ENCODE peak calls at places on chromosomes 4 and X, in nine cellular contexts. B is tibial nerve; P is upper lobe of right lung; A is GM23338; G is fibroblast of lung; V is CD4-positive, CD25-positive, alpha-beta regulatory T cell; F is transverse colon; H is lower lobe of right lung; L is neuronal stem cell. M is an unnamed sample. For H3K4me1, the result is how much of the 10 kb centered on the place peaks cover.

GRCh38 chr4:19130836-19131235 is 1109.3 kb upstream of the LCORL start:
- DNase-seq in B (no peak), P (no peak), A (no peak), G (peak), V (no peak), F (no peak), H (no peak), L (no peak), M (no peak)

GRCh38 chr4:22384154-22384553 is 131.7 kb downstream of the ADGRA3 start:
- DNase-seq in B (no peak), P (no peak), A (no peak), G (no peak), V (no peak), F (no peak), H (no peak), L (no peak), M (no peak)

GRCh38 chrX:137227164-137227563 is 193.4 kb upstream of the GPR101 start:
- DNase-seq in B (no peak), P (no peak), A (no peak), G (no peak), V (no peak), F (no peak), H (no peak), L (no peak), M (no peak)

GRCh38 chrX:11465648-11466411 is 172.6 kb downstream of the AMELX start:
- DNase-seq in B (no peak), P (no peak), A (no peak), G (peak), V (no peak), F (no peak), H (no peak), L (no peak), M (no peak)

GRCh38 chr4:186190456-186191265 is 706 bp upstream of the CYP4V2 start:
- DNase-seq in B (peak), P (peak), A (peak), G (peak), V (peak), F (peak), H (no peak), L (no peak), M (no peak)

GRCh38 chrX:46836701-46837542 is at the start of gene RP2:
- DNase-seq in B (peak), P (peak), A (peak), G (peak), V (peak), F (peak), H (peak), L (peak), M (peak)

GRCh38 chr4:56658410-56659003 is 22.6 kb downstream of the HOPX start:
- DNase-seq in B (no peak), P (no peak), A (no peak), G (peak), V (no peak), F (no peak), H (no peak), L (no peak), M (no peak)

GRCh38 chrX:154096140-154097002 is 1.1 kb downstream of the MECP2 start:
- DNase-seq in B (no peak), P (peak), A (no peak), G (peak), V (peak), F (no peak), H (peak), L (no peak), M (no peak)

GRCh38 chr4:8665406-8666360 is 73.1 kb downstream of the CPZ start:
- DNase-seq in B (no peak), P (peak), A (no peak), G (peak), V (no peak), F (no peak), H (peak), L (no peak), M (no peak)

GRCh38 chr4:173807347-173807746 is 277.3 kb upstream of the HAND2 start:
- DNase-seq in B (peak), P (no peak), A (no peak), G (no peak), V (no peak), F (peak), H (no peak), L (no peak), M (no peak)

GRCh38 chr4:8307714-8308113 is 38.2 kb downstream of the HTRA3 start:
- DNase-seq in B (no peak), P (peak), A (no peak), G (no peak), V (no peak), F (no peak), H (peak), L (no peak), M (peak)

GRCh38 chrX:24996096-24996709 is 19.6 kb downstream of the ARX start:
- DNase-seq in B (no peak), P (no peak), A (no peak), G (no peak), V (no peak), F (no peak), H (no peak), L (no peak), M (no peak)

GRCh38 chr4:83266689-83267088 is 17.9 kb downstream of the COQ2 start:
- DNase-seq in B (no peak), P (no peak), A (no peak), G (peak), V (peak), F (no peak), H (no peak), L (no peak), M (no peak)

GRCh38 chrX:15437724-15438123 is 53.5 kb upstream of the VEGFD start:
- DNase-seq in B (peak), P (no peak), A (no peak), G (no peak), V (no peak), F (no peak), H (no peak), L (no peak), M (no peak)

GRCh38 chr4:123127218-123127617 is 204.8 kb upstream of the NUDT6 start:
- DNase-seq in B (no peak), P (no peak), A (no peak), G (peak), V (no peak), F (no peak), H (no peak), L (no peak), M (no peak)

GRCh38 chr4:103397527-103397926 is 199.4 kb upstream of the CENPE start:
- DNase-seq in B (no peak), P (no peak), A (no peak), G (no peak), V (no peak), F (no peak), H (no peak), L (no peak), M (no peak)

GRCh38 chr4:7439699-7440098 is 5.0 kb upstream of the PSAPL1 start:
- DNase-seq in B (no peak), P (no peak), A (no peak), G (no peak), V (no peak), F (no peak), H (no peak), L (no peak), M (no peak)

GRCh38 chr4:173777421-173777820 is 247.4 kb upstream of the HAND2 start:
- DNase-seq in B (no peak), P (no peak), A (no peak), G (no peak), V (no peak), F (no peak), H (no peak), L (no peak), M (no peak)

GRCh38 chrX:22538581-22538980 is 265.9 kb downstream of the CBLL2 start:
- DNase-seq in B (no peak), P (no peak), A (no peak), G (peak), V (no peak), F (no peak), H (no peak), L (no peak), M (no peak)

GRCh38 chrX:17527932-17528331 is 152.9 kb downstream of the NHS start:
- DNase-seq in B (peak), P (no peak), A (no peak), G (no peak), V (no peak), F (no peak), H (no peak), L (no peak), M (no peak)

GRCh38 chr4:5631352-5632042 is 76.9 kb downstream of the EVC2 start:
- DNase-seq in B (no peak), P (no peak), A (no peak), G (no peak), V (no peak), F (no peak), H (no peak), L (no peak), M (no peak)

GRCh38 chrX:23826216-23826615 is 43.2 kb downstream of the SAT1 start:
- DNase-seq in B (no peak), P (no peak), A (no peak), G (no peak), V (no peak), F (no peak), H (no peak), L (no peak), M (no peak)

GRCh38 chrX:31355206-31355955 is 283.5 kb upstream of the FTHL17 start:
- DNase-seq in B (no peak), P (no peak), A (no peak), G (no peak), V (no peak), F (no peak), H (no peak), L (no peak), M (no peak)

GRCh38 chrX:120308959-120309872 is 2.0 kb downstream of the TMEM255A start:
- DNase-seq in B (peak), P (peak), A (peak), G (peak), V (peak), F (peak), H (peak), L (peak), M (peak)

GRCh38 chrX:48835524-48836329 is at the start of gene PCSK1N:
- DNase-seq in B (no peak), P (no peak), A (peak), G (peak), V (peak), F (no peak), H (no peak), L (no peak), M (no peak)

GRCh38 chr4:87677731-87678130 is 27.7 kb downstream of the DMP1 start:
- DNase-seq in B (peak), P (no peak), A (no peak), G (no peak), V (no peak), F (no peak), H (no peak), L (no peak), M (no peak)

GRCh38 chrX:104697264-104697663 is 131.3 kb downstream of the IL1RAPL2 start:
- DNase-seq in B (no peak), P (no peak), A (no peak), G (peak), V (no peak), F (no peak), H (no peak), L (no peak), M (no peak)

GRCh38 chr4:22988526-22988925 is 295.8 kb downstream of the GBA3 start:
- DNase-seq in B (no peak), P (no peak), A (no peak), G (peak), V (no peak), F (no peak), H (no peak), L (no peak), M (no peak)

GRCh38 chr4:4564522-4564921 is 22.7 kb upstream of the STX18 start:
- DNase-seq in B (no peak), P (no peak), A (no peak), G (no peak), V (no peak), F (no peak), H (no peak), L (no peak), M (no peak)

GRCh38 chr4:147820975-147821374 is 89.1 kb downstream of the ARHGAP10 start:
- DNase-seq in B (no peak), P (no peak), A (no peak), G (no peak), V (no peak), F (no peak), H (no peak), L (no peak), M (no peak)

GRCh38 chr4:186887211-186887785 is 163.6 kb upstream of the FAT1 start:
- DNase-seq in B (no peak), P (no peak), A (peak), G (peak), V (no peak), F (no peak), H (no peak), L (peak), M (no peak)

GRCh38 chr4:86014599-86014998 is 345.3 kb downstream of the MAPK10 start:
- DNase-seq in B (no peak), P (no peak), A (peak), G (no peak), V (no peak), F (no peak), H (no peak), L (no peak), M (no peak)

GRCh38 chr4:71872221-71872620 is 88.3 kb upstream of the GC start:
- DNase-seq in B (no peak), P (no peak), A (no peak), G (no peak), V (no peak), F (no peak), H (no peak), L (no peak), M (no peak)

DNA sequence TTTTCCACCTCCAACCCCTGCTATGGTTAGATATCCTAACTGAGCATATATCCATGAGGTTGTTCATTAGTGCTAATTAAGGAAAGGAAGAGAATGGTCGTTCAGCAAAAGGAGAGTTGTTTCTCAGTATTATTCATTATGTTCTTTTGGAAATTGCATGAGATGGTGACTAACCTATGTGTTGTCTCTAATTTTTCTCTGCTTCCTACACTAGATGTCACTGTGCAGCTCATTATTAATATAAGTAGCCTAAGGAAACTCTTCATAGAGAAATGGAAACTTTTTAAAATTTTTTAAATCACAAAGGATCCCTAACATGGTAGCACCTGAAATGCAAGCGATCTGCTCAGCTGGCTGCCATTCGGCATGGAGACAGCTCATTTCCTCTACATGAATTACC is 67.7 kb upstream of the FAM9A start:
- DNase-seq in B (no peak), P (no peak), A (no peak), G (peak), V (no peak), F (no peak), H (no peak), L (no peak), M (no peak)
- H3K4me3 ChIP-seq in B (no peak), P (no peak), A (no peak), G (no peak), V (no peak), F (no peak), H (no peak), L (no peak), M (no peak)

DNA sequence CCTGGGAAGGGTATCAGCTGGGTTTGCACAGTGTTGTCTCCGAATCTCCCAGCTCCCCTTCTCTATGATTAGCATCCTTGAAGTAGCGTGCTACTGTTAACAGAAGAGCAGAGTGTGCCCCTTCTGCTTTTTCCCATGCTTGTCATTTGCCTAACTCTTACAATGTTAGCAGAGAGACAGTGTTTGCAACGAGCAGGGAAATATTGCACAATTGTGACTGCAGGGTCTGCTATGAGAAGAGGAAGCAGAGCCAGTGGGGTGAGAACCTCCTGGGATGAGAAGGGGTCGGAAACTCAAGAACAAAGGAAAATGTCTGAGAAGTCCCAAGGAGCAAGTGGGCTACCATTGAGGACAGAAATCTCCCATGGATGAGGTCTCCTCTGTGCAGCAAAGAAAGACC is 7.8 kb upstream of the CHRNA9 start:
- DNase-seq in B (no peak), P (no peak), A (no peak), G (no peak), V (no peak), F (no peak), H (no peak), L (no peak), M (no peak)
- H3K4me1 ChIP-seq in B (under half), P (under half), A (under half), G (under half), V (under half), F (under half), H (under half), L (under half), M (under half)

GRCh38 chrX:10450959-10451355 is 169.4 kb downstream of the MID1 start:
- DNase-seq in B (no peak), P (no peak), A (no peak), G (no peak), V (no peak), F (no peak), H (no peak), L (no peak), M (no peak)

GRCh38 chrX:10453945-10454344 is 166.4 kb downstream of the MID1 start:
- DNase-seq in B (no peak), P (no peak), A (no peak), G (no peak), V (no peak), F (no peak), H (no peak), L (peak), M (no peak)

GRCh38 chrX:10447577-10448214 is 172.7 kb downstream of the MID1 start:
- DNase-seq in B (no peak), P (no peak), A (no peak), G (peak), V (no peak), F (no peak), H (no peak), L (no peak), M (no peak)

DNA sequence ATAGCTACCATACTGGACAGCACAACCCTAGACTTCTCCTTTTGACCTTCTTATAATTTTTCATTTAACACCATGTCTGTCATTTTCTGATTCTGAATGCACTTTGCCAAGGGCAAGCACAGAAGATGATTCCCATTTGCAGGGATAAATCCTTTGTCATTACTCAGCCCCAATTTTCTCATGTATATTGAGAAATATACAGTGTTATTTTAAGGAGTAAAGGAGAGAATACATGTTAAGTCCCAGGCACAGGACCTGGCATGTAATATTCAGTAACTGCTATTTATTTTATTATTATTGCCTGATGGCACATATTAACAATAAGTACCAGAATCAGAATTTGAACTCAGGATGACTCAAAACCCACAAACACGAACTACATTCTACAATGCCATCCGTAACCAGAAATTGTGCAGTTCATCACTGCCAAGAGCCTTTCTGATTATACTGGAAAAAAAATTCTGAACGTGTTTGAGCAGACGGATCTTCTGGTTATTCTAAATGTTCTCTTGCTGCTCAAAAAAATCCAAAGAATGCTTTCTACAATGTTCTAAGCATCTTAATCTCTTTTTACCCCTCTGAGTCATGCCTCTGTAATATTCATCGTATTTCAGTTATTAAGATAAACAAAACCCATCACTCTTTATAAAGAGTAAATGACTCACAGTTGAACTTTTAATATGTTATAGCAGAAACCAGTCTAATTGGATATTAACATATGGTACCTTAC is 170.0 kb downstream of the MID1 start:
- DNase-seq in B (no peak), P (no peak), A (no peak), G (peak), V (no peak), F (no peak), H (no peak), L (no peak), M (no peak)
- H3K27ac ChIP-seq in B (no peak), P (no peak), A (no peak), G (peak), V (no peak), F (no peak), H (no peak), L (no peak), M (no peak)

GRCh38 chr4:110636677-110637407 is 14.0 kb upstream of the PITX2 start:
- DNase-seq in B (no peak), P (no peak), A (peak), G (peak), V (no peak), F (peak), H (no peak), L (peak), M (no peak)
- H3K4me3 ChIP-seq in B (peak), P (no peak), A (peak), G (peak), V (no peak), F (peak), H (peak), L (peak), M (peak)

GRCh38 chr4:53767503-53767902 is 176.2 kb upstream of the LNX1 start:
- DNase-seq in B (no peak), P (no peak), A (no peak), G (peak), V (no peak), F (no peak), H (no peak), L (no peak), M (no peak)

GRCh38 chr4:53763813-53764597 is 172.7 kb upstream of the LNX1 start:
- DNase-seq in B (no peak), P (no peak), A (no peak), G (peak), V (no peak), F (no peak), H (no peak), L (no peak), M (peak)

GRCh38 chr4:53764761-53765490 is 173.6 kb upstream of the LNX1 start:
- DNase-seq in B (no peak), P (no peak), A (no peak), G (peak), V (no peak), F (no peak), H (no peak), L (no peak), M (no peak)
- H3K4me1 ChIP-seq in B (under half), P (under half), A (under half), G (under half), V (under half), F (under half), H (under half), L (under half), M (under half)

GRCh38 chr4:132276185-132276584 is 872.9 kb upstream of the PCDH10 start:
- DNase-seq in B (no peak), P (peak), A (no peak), G (no peak), V (no peak), F (no peak), H (peak), L (no peak), M (no peak)

GRCh38 chr4:132276989-132277388 is 872.1 kb upstream of the PCDH10 start:
- DNase-seq in B (no peak), P (no peak), A (no peak), G (no peak), V (no peak), F (no peak), H (no peak), L (no peak), M (no peak)

GRCh38 chr4:132275583-132276121 is 873.4 kb upstream of the PCDH10 start:
- DNase-seq in B (no peak), P (no peak), A (no peak), G (no peak), V (no peak), F (no peak), H (no peak), L (no peak), M (no peak)
- H3K27ac ChIP-seq in B (no peak), P (no peak), A (no peak), G (no peak), V (no peak), F (no peak), H (no peak), L (no peak), M (no peak)

GRCh38 chr4:107283587-107284559 is 247.8 kb upstream of the DKK2 start:
- DNase-seq in B (peak), P (no peak), A (peak), G (peak), V (no peak), F (no peak), H (no peak), L (no peak), M (no peak)
- H3K4me3 ChIP-seq in B (no peak), P (no peak), A (no peak), G (no peak), V (no peak), F (no peak), H (no peak), L (no peak), M (no peak)

M was measured in aorta.